ENCODE peak calls at places on chromosomes 16 and 17, in ten cellular contexts. I, B, V, X, K, A, E, M, Z and R are unnamed samples.

GRCh38 chr17:81339180-81339501 is 44.0 kb upstream of the SLC38A10 start:
- DNase-seq in B (no peak), A (no peak), Z (no peak), E (no peak), I (no peak), X (no peak), K (no peak), M (no peak), V (no peak), R (no peak)

GRCh38 chr17:40303706-40304450 is 5.1 kb upstream of the RARA start:
- DNase-seq in X (no peak), K (peak), M (peak), B (no peak), V (peak), I (no peak), A (no peak), Z (no peak), E (no peak), R (no peak)

GRCh38 chr17:13931752-13932477 is 137.4 kb upstream of the COX10 start:
- DNase-seq in K (peak), B (no peak), A (peak), Z (peak), X (no peak), I (no peak), E (peak), V (peak), M (peak), R (no peak)

GRCh38 chr17:62727916-62728672 is 80.0 kb downstream of the MARCHF10 start:
- DNase-seq in I (no peak), A (no peak), M (no peak), B (no peak), E (no peak), K (no peak), X (no peak), Z (no peak), V (no peak), R (no peak)

GRCh38 chr17:74325743-74326379 is at the start of gene KIF19:
- DNase-seq in E (peak), A (no peak), I (no peak), X (peak), M (no peak), Z (peak), B (no peak), V (no peak), K (no peak), R (no peak)

GRCh38 chr16:29198731-29199521 is 207.6 kb downstream of the NPIPB11 start:
- DNase-seq in M (no peak), I (no peak), V (peak), A (no peak), B (no peak), X (no peak), K (no peak), Z (no peak), E (no peak), R (no peak)

GRCh38 chr17:34620458-34620857 is 41.1 kb downstream of the TMEM132E start:
- DNase-seq in B (no peak), V (no peak), M (no peak), I (no peak), X (no peak), Z (no peak), K (no peak), A (no peak), E (no peak), R (no peak)

GRCh38 chr17:73430848-73431247 is 119.0 kb upstream of the CDC42EP4 start:
- DNase-seq in B (no peak), A (no peak), K (no peak), Z (peak), V (no peak), M (peak), I (no peak), E (peak), X (no peak), R (no peak)

GRCh38 chr16:30875881-30876791 is 17.7 kb downstream of the BCL7C start:
- DNase-seq in I (no peak), B (no peak), Z (no peak), X (peak), V (no peak), K (no peak), M (no peak), A (no peak), E (no peak), R (no peak)

GRCh38 chr17:61587242-61587641 is 3.8 kb downstream of the NACA2 start:
- DNase-seq in X (no peak), I (no peak), M (no peak), A (no peak), E (no peak), Z (no peak), B (no peak), K (no peak), V (no peak), R (no peak)

GRCh38 chr16:1673424-1674151 is 4.5 kb upstream of the JPT2 start:
- DNase-seq in B (no peak), K (no peak), X (no peak), M (no peak), Z (no peak), E (no peak), A (no peak), V (no peak), I (no peak), R (no peak)

GRCh38 chr17:2939714-2940351 is 123.6 kb downstream of the OR1D5 start:
- DNase-seq in M (no peak), A (no peak), I (no peak), X (no peak), E (no peak), K (no peak), B (no peak), V (no peak), Z (no peak), R (no peak)

GRCh38 chr17:41678411-41678906 is 10.2 kb upstream of the EIF1 start:
- DNase-seq in K (no peak), V (no peak), I (no peak), A (no peak), Z (no peak), X (no peak), E (no peak), B (no peak), M (peak), R (no peak)

GRCh38 chr17:41679740-41680425 is 8.8 kb upstream of the EIF1 start:
- DNase-seq in A (no peak), X (no peak), K (no peak), M (no peak), E (no peak), Z (no peak), V (no peak), B (no peak), I (no peak), R (no peak)

GRCh38 chr17:41681776-41682175 is 6.9 kb upstream of the EIF1 start:
- DNase-seq in I (no peak), M (no peak), Z (no peak), X (no peak), K (no peak), V (no peak), B (no peak), A (no peak), E (no peak), R (no peak)

GRCh38 chr17:41680426-41681040 is 8.2 kb upstream of the EIF1 start:
- DNase-seq in B (no peak), I (no peak), Z (no peak), X (no peak), A (no peak), M (no peak), V (no peak), E (no peak), K (no peak), R (no peak)

DNA sequence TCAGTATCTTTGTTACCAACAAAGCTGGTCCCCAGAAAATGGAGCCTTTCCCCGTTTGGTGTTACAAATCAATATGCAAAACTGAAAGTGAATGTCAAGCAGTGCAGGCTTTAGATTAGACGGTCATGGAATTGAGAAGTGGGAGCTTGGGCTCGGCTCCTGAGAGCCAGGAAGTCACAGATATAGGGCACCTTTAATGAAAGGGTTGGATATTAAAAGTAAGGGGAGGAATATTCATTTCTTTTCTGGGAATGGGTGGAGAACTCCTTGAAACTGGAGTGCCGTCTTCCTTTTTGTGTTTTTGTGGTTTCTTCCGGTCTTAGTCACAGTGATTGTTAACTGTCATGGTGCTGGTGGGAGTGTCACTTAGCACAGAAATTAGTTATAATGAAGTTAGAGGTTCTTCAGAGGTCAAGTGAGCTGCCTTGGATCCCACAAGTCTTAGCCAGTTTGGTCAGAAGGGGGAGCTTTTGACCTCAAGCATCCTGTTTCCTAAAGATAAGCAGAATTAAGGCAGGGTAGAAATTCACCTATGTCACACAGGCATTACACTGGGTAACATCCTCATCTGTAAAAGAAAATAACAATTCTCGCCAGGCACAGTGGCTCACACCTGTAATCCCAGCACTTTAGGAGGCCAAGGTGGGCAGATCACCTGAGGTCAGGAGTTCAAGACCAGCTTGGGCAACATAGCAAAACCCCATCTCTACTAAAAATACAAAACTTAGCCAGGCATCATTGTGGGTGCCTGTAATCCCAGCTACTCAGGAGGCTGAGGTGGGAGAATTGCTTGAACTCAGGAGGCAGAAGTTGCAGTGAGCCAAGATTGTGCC is 9.6 kb upstream of the EIF1 start:
- DNase-seq in M (peak), X (no peak), Z (peak), E (no peak), V (no peak), K (no peak), I (peak), A (no peak), B (no peak), R (no peak)
- TF ChIP-seq CTCF in M (peak), X (no peak), Z (no peak), E (peak), V (no peak), K (peak), I (no peak), A (no peak), B (peak), R (peak)

GRCh38 chr16:59044616-59045015 is 310.5 kb upstream of the GOT2 start:
- DNase-seq in X (no peak), E (no peak), V (no peak), M (no peak), A (no peak), Z (no peak), B (no peak), K (no peak), I (no peak), R (no peak)
- TF ChIP-seq CTCF in X (no peak), E (no peak), V (no peak), M (no peak), A (no peak), Z (no peak), B (no peak), K (no peak), I (no peak), R (no peak)

GRCh38 chr17:70564006-70564620 is 394.8 kb downstream of the KCNJ2 start:
- DNase-seq in M (no peak), E (no peak), Z (no peak), V (no peak), B (no peak), I (no peak), K (no peak), X (no peak), A (no peak), R (peak)

GRCh38 chr17:70563301-70563820 is 394.0 kb downstream of the KCNJ2 start:
- DNase-seq in Z (peak), M (no peak), E (peak), K (no peak), X (no peak), B (no peak), A (no peak), V (no peak), I (no peak), R (peak)

DNA sequence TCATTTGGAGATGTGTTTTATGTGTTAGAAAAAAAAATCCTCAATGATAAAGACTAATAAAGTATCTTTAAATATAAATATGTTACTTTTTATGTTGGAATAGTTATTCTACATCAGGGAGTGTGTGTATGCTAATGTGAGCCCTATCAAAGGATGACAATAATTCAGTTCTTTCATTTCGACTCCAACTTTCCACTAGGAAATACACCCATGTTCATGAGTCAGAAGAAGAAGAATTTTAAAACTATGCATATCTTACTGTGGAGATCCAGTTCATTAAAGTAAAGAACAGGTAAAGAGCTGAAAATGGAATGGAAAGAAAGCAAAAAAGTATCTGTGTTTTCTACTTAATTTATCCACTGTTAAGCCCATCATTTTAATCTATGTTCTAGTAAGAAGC is 399.8 kb downstream of the KCNJ2 start:
- DNase-seq in I (no peak), K (no peak), A (no peak), B (no peak), X (no peak), M (no peak), E (no peak), V (no peak), Z (no peak), R (no peak)
- TF ChIP-seq CTCF in I (no peak), K (no peak), A (no peak), B (no peak), X (no peak), M (no peak), E (no peak), V (no peak), Z (no peak), R (no peak)

GRCh38 chr16:64717871-64718270 is 404.0 kb downstream of the CDH11 start:
- DNase-seq in M (no peak), A (no peak), E (no peak), I (no peak), V (no peak), B (no peak), Z (no peak), X (no peak), K (no peak), R (no peak)
- TF ChIP-seq CTCF in M (no peak), A (no peak), E (no peak), I (no peak), V (no peak), B (no peak), Z (no peak), X (no peak), K (no peak), R (no peak)

DNA sequence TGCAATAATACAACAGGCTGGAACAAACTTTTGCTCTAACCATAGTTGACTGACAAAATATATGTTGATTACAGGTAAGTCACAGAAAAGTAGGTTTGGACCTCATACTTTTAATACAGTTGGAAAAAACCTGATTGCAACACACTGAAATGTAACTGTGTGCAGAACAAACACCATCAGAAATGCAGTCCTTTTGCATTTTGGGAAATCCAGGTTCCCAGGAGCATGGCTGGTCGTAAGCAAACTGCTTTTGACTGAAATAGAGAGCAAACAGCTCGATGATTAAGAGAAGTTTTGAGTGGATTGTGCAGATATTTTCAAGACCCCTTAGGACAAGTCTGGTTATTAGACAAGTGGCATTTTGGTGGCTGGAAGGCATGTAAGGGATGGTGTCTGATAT is 8.0 kb downstream of the IGF2BP1 start:
- DNase-seq in X (no peak), V (no peak), B (no peak), M (no peak), K (no peak), A (no peak), E (no peak), Z (no peak), I (no peak), R (no peak)
- TF ChIP-seq CTCF in X (no peak), V (no peak), B (no peak), M (no peak), K (no peak), A (no peak), E (no peak), Z (no peak), I (no peak), R (no peak)